ENCODE peak calls at places on chromosomes 5 and 9, in five cellular contexts. O is A549, S is tibial nerve, W is body of pancreas, V is gastrocnemius medialis. T is an unnamed sample.

GRCh38 chr5:40236001-40236400 is 443.7 kb upstream of the PTGER4 start:
- DNase-seq in W (no peak), O (no peak), V (no peak), S (no peak), T (no peak)

GRCh38 chr5:68306361-68307014 is 90.9 kb downstream of the PIK3R1 start:
- DNase-seq in O (no peak), W (no peak), S (no peak), V (no peak), T (peak; percentile 51)

GRCh38 chr5:126370796-126371718 is 52.2 kb upstream of the GRAMD2B start:
- DNase-seq in V (no peak), W (peak; percentile 51), S (no peak), O (peak; percentile 21), T (no peak)

GRCh38 chr5:179762781-179763176 is 30.2 kb downstream of the MAML1 start:
- DNase-seq in O (no peak), S (no peak), W (no peak), V (no peak), T (no peak)

GRCh38 chr5:163460562-163461176 is at the start of gene HMMR:
- DNase-seq in V (no peak), O (peak; percentile 53), W (no peak), S (no peak), T (no peak)

GRCh38 chr9:36967997-36968396 is 66.1 kb downstream of the PAX5 start:
- DNase-seq in O (no peak), W (no peak), V (no peak), S (no peak), T (no peak)

GRCh38 chr9:89412951-89413350 is 85.0 kb downstream of the SEMA4D start:
- DNase-seq in O (no peak), W (no peak), V (no peak), S (no peak), T (no peak)

GRCh38 chr9:91727316-91727861 is 222.6 kb downstream of the ROR2 start:
- DNase-seq in V (no peak), O (peak; percentile 55), S (no peak), W (peak; percentile 43), T (no peak)

GRCh38 chr9:93677641-93678136 is 101.3 kb downstream of the PHF2 start:
- DNase-seq in W (peak; percentile 0), O (no peak), V (no peak), S (no peak), T (peak; percentile 25)

GRCh38 chr9:125519741-125520140 is 187.3 kb downstream of the MAPKAP1 start:
- DNase-seq in S (no peak), W (no peak), V (no peak), O (no peak), T (no peak)

GRCh38 chr5:87076931-87077330 is 190.8 kb upstream of the RASA1 start:
- DNase-seq in O (no peak), S (no peak), W (no peak), V (no peak), T (no peak)

GRCh38 chr5:157519579-157520253 is 55.9 kb downstream of the ADAM19 start:
- DNase-seq in O (no peak), V (no peak), W (no peak), S (no peak), T (no peak)

GRCh38 chr9:18240213-18240612 is 233.7 kb upstream of the ADAMTSL1 start:
- DNase-seq in S (no peak), V (no peak), W (no peak), O (no peak), T (no peak)

GRCh38 chr9:98010450-98010849 is 27.3 kb downstream of the ANP32B start:
- DNase-seq in S (no peak), O (peak; percentile 54), W (no peak), V (peak; percentile 70), T (no peak)

GRCh38 chr5:116455061-116455460 is 119.6 kb downstream of the SEMA6A start:
- DNase-seq in O (no peak), W (no peak), S (no peak), V (no peak), T (no peak)

GRCh38 chr5:171647043-171647899 is 138.3 kb upstream of the SMIM23 start:
- DNase-seq in O (peak; percentile 45), W (no peak), S (no peak), V (no peak), T (no peak)

GRCh38 chr5:95619518-95620029 is 313 bp upstream of the GPR150 start:
- DNase-seq in S (no peak), W (no peak), V (no peak), O (no peak), T (no peak)

GRCh38 chr5:95619096-95619495 is 791 bp upstream of the GPR150 start:
- DNase-seq in V (no peak), W (no peak), S (no peak), O (no peak), T (no peak)

GRCh38 chr5:95621839-95622629 is 2.1 kb downstream of the GPR150 start:
- DNase-seq in O (no peak), V (no peak), S (no peak), W (peak; percentile 72), T (no peak)

GRCh38 chr5:95620870-95621838 is 1.3 kb downstream of the GPR150 start:
- DNase-seq in W (peak; percentile 60), S (no peak), O (peak; percentile 7), V (peak; percentile 31), T (no peak)

DNA sequence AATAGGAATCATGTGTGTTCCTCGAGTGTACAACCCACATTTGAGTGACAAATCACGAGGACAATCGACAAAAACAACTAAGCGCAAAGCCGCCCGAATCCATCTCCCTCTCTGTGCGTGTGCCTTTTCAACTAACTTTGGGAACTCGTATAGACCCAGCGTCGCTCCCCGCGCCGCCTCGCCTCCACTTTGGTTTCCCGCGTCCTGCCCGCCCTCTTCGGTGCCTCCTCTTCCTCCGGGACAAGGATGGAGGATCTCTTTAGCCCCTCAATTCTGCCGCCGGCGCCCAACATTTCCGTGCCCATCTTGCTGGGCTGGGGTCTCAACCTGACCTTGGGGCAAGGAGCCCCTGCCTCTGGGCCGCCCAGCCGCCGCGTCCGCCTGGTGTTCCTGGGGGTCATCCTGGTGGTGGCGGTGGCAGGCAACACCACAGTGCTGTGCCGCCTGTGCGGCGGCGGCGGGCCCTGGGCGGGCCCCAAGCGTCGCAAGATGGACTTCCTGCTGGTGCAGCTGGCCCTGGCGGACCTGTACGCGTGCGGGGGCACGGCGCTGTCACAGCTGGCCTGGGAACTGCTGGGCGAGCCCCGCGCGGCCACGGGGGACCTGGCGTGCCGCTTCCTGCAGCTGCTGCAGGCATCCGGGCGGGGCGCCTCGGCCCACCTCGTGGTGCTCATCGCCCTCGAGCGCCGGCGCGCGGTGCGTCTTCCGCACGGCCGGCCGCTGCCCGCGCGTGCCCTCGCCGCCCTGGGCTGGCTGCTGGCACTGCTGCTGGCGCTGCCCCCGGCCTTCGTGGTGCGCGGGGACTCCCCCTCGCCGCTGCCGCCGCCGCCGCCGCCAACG is at the start of gene GPR150:
- DNase-seq in S (no peak), O (peak; percentile 60), W (peak; percentile 81), V (peak; percentile 59), T (no peak)
- TF ChIP-seq POLR2A in S (no peak), O (peak; percentile 36), W (peak; percentile 62), V (no peak), T (no peak)

DNA sequence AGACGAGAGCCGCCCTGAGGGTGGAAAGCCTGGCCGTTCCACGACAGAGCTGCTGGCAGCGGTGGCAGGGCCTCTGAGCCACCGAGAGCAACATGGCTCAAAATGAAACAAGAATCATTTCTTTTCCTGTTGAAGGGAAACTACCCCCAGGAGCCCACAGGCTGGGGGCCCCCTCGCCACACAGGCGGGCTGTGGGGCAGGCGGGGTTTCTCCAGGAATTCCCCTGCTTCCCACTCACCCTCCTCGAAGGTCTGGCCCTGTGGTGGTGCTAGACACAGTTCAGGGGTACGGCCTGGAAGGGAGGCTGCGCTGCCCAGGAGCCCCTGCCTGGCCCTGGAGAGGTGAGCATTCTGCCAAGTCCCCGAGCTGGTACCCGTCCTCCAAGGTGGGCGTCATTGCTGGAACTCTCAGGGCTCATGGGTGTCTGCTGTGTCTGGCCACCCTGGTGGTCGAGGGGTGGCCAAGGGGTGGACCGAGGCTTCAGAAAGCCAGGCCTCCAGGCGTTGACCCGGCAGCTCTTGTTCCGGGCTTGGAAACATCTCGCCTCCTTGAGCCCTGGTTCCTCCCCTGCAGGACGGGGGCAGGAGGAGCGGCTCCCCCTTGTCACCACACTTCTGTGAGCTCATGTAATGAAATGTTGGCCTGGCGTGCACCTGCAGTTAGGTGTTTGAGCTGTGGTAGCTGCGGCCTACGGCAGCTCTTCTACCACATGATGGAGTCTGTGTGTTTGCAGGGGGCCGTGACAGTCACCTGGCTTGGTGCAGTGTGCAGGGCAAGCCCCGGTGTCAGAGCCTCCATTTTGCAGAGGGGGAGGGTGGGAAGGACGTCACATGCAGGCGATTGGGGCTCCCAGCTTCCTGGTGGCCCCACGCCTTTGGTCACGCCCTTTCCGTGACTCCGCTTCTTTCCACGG is 65.3 kb downstream of the RXRA start:
- DNase-seq in S (no peak), W (no peak), V (no peak), O (no peak), T (no peak)
- TF ChIP-seq POLR2A in S (no peak), W (no peak), V (no peak), O (no peak), T (no peak)

DNA sequence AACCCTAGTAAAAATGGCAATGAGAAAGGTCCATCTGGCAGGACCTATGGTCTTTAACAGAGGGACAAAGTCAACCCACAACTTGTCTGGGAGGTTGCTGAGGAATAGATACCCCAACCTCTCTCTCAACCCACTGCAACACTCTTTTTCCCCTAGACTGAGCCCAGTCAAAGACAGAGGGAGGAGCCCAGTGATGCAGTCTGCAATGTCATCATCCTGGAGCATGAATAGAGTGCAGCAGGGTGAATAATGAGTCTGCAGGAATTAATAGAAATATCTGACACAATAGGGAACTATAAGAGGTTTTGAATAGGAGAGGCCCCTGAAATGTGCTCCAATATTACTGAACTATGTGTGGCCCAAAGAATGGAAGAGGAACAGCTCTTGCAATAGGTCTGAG is 59.0 kb downstream of the PDCD1LG2 start:
- DNase-seq in O (no peak), V (peak; percentile 27), S (no peak), W (no peak), T (no peak)
- TF ChIP-seq POLR2A in O (no peak), V (no peak), S (no peak), W (no peak), T (no peak)

DNA sequence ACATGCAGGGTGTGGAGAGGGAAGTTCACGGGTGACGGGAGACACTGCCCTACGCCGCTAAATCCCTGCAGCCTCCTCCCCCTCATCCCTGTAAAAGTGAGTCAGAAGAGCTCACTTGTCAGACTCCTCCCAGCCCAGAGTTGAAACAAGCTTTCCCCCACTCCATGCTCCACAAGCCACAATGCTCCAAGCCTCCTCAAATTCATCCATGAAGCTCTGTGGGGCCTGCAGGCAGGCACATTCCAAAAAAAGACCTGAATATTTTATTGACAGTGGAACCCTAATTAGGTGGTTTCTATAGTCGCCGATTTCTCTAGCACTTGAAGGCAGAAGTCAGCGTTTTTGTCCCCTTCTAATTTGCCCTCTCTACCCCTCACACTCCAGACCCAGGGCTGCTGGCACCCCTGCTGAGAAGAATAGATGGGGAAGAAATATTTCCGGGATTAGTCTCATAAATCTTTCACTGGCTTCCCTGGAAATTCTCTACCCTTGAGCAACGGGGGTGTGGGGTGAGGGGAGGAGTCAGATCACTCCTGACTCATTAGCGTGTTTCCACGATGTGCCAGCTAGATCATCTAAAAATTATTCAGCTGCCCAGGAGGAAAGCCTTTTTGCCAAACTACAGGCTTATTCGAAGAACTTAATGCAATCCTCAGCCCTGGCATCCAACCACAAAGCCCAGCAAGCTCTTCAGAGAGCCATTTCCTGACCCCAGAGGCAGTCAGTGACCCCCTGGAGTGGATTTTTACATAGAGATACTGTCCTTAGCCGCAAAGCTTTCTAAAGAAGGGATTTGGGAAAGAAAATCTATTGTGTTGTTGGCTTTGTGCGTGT is 97.1 kb downstream of the ENC1 start:
- DNase-seq in V (no peak), W (peak; percentile 78), S (no peak), O (peak; percentile 82), T (peak; percentile 44)
- TF ChIP-seq POLR2A in V (no peak), W (peak; percentile 32), S (no peak), O (no peak), T (no peak)

T was measured in breast epithelium.